ENCODE peak calls at places on chromosomes 1 and 21, in eight cellular contexts. O, H, X, Q, L, W, U and V are unnamed samples.

GRCh38 chr21:38170283-38170682 is 86.5 kb upstream of the KCNJ15 start:
- DNase-seq in O (no peak), H (no peak), X (no peak), Q (peak), L (no peak), W (no peak), U (no peak), V (peak)

GRCh38 chr1:155110381-155110780 is 17.3 kb upstream of the EFNA1 start:
- DNase-seq in O (no peak), H (no peak), X (no peak), Q (no peak), L (no peak), W (no peak), U (no peak), V (no peak)

GRCh38 chr1:192788184-192788583 is 20.7 kb upstream of the RGS2 start:
- DNase-seq in O (no peak), H (peak), X (peak), Q (no peak), L (no peak), W (no peak), U (peak), V (peak)

GRCh38 chr1:116231752-116232151 is 120.6 kb downstream of the MAB21L3 start:
- DNase-seq in O (no peak), H (no peak), X (no peak), Q (no peak), L (no peak), W (no peak), U (no peak), V (no peak)

GRCh38 chr1:111199881-111200801 is at the start of gene DENND2D:
- DNase-seq in O (peak), H (no peak), X (peak), Q (peak), L (peak), W (peak), U (no peak), V (no peak)

GRCh38 chr1:32861904-32862698 is 8.6 kb downstream of the FNDC5 start:
- DNase-seq in O (no peak), H (no peak), X (no peak), Q (no peak), L (no peak), W (no peak), U (no peak), V (no peak)

GRCh38 chr1:186125035-186125434 is 250.0 kb downstream of the TPR start:
- DNase-seq in O (no peak), H (no peak), X (no peak), Q (no peak), L (no peak), W (no peak), U (no peak), V (no peak)

GRCh38 chr1:200916152-200916551 is 21.5 kb downstream of the INAVA start:
- DNase-seq in O (no peak), H (no peak), X (no peak), Q (no peak), L (peak), W (no peak), U (no peak), V (peak)

GRCh38 chr1:5640845-5641244 is 351.4 kb downstream of the NPHP4 start:
- DNase-seq in O (no peak), H (no peak), X (no peak), Q (no peak), L (no peak), W (no peak), U (no peak), V (peak)

GRCh38 chr1:181255270-181255929 is 166.9 kb downstream of the IER5 start:
- DNase-seq in O (no peak), H (no peak), X (no peak), Q (no peak), L (no peak), W (no peak), U (no peak), V (no peak)

GRCh38 chr21:33751533-33751932 is 109.2 kb downstream of the ITSN1 start:
- DNase-seq in O (no peak), H (no peak), X (no peak), Q (no peak), L (no peak), W (no peak), U (no peak), V (no peak)

GRCh38 chr1:234697741-234698140 is 87.8 kb upstream of the IRF2BP2 start:
- DNase-seq in O (no peak), H (no peak), X (no peak), Q (no peak), L (no peak), W (no peak), U (no peak), V (no peak)

GRCh38 chr1:209045326-209046057 is 538.0 kb upstream of the CAMK1G start:
- DNase-seq in O (no peak), H (no peak), X (no peak), Q (no peak), L (no peak), W (no peak), U (no peak), V (no peak)

GRCh38 chr1:61568460-61569211 is 156.3 kb downstream of the TM2D1 start:
- DNase-seq in O (no peak), H (no peak), X (no peak), Q (no peak), L (no peak), W (no peak), U (no peak), V (no peak)

GRCh38 chr1:70188522-70188921 is 16.9 kb downstream of the LRRC40 start:
- DNase-seq in O (no peak), H (no peak), X (no peak), Q (no peak), L (no peak), W (no peak), U (no peak), V (no peak)

GRCh38 chr1:235416662-235417049 is 49.4 kb downstream of the TBCE start:
- DNase-seq in O (no peak), H (no peak), X (no peak), Q (no peak), L (no peak), W (no peak), U (no peak), V (no peak)

GRCh38 chr1:31855038-31855845 is 39.4 kb upstream of the SPOCD1 start:
- DNase-seq in O (no peak), H (no peak), X (no peak), Q (no peak), L (no peak), W (no peak), U (no peak), V (no peak)

GRCh38 chr1:243415663-243416365 is 160.0 kb downstream of the SDCCAG8 start:
- DNase-seq in O (no peak), H (no peak), X (no peak), Q (no peak), L (no peak), W (no peak), U (no peak), V (no peak)